ENCODE peak calls at places on chromosomes 1 and 21, in six cellular contexts. Q, R, V, X, I and Z are unnamed samples.

GRCh38 chr1:218683224-218683623 is 338.1 kb downstream of the TGFB2 start:
- DNase-seq in Q (no peak), R (no peak), V (no peak), X (no peak), I (no peak), Z (no peak)

GRCh38 chr1:102434421-102434820 is 437.7 kb upstream of the OLFM3 start:
- DNase-seq in Q (peak), R (peak), V (no peak), X (peak), I (no peak), Z (no peak)

GRCh38 chr1:55289614-55290013 is 74.5 kb upstream of the USP24 start:
- DNase-seq in Q (no peak), R (no peak), V (no peak), X (no peak), I (no peak), Z (no peak)

GRCh38 chr1:86955678-86956077 is 41.2 kb downstream of the HS2ST1 start:
- DNase-seq in Q (no peak), R (no peak), V (no peak), X (no peak), I (no peak), Z (no peak)

GRCh38 chr1:150150511-150151021 is 850 bp downstream of the PLEKHO1 start:
- DNase-seq in Q (peak), R (no peak), V (peak), X (no peak), I (peak), Z (peak)

GRCh38 chr1:203915811-203916210 is 54.4 kb downstream of the SNRPE start:
- DNase-seq in Q (no peak), R (no peak), V (no peak), X (no peak), I (no peak), Z (no peak)

GRCh38 chr1:228283476-228284147 is 75.8 kb downstream of the OBSCN start:
- DNase-seq in Q (no peak), R (peak), V (peak), X (no peak), I (peak), Z (no peak)

GRCh38 chr1:110176299-110176956 is 26.1 kb downstream of the SLC6A17 start:
- DNase-seq in Q (no peak), R (no peak), V (no peak), X (no peak), I (no peak), Z (no peak)

GRCh38 chr1:96519851-96520281 is 201.7 kb upstream of the PTBP2 start:
- DNase-seq in Q (peak), R (no peak), V (no peak), X (peak), I (peak), Z (no peak)

GRCh38 chr1:154784924-154785531 is 85.1 kb downstream of the KCNN3 start:
- DNase-seq in Q (no peak), R (peak), V (no peak), X (no peak), I (no peak), Z (no peak)

GRCh38 chr1:238340989-238341388 is 450.3 kb upstream of the ZP4 start:
- DNase-seq in Q (no peak), R (no peak), V (no peak), X (no peak), I (no peak), Z (no peak)

GRCh38 chr1:22689505-22689904 is 21.1 kb upstream of the EPHB2 start:
- DNase-seq in Q (no peak), R (peak), V (no peak), X (no peak), I (no peak), Z (no peak)

GRCh38 chr21:29230541-29231275 is 68.0 kb upstream of the BACH1 start:
- DNase-seq in Q (no peak), R (no peak), V (no peak), X (no peak), I (no peak), Z (no peak)

GRCh38 chr1:36482724-36483388 is at the start of gene CSF3R:
- DNase-seq in Q (no peak), R (no peak), V (no peak), X (no peak), I (no peak), Z (no peak)

GRCh38 chr1:154418062-154418897 is 13.1 kb downstream of the IL6R start:
- DNase-seq in Q (no peak), R (peak), V (peak), X (no peak), I (peak), Z (no peak)

GRCh38 chr1:108947871-108948525 is 15.3 kb downstream of the CLCC1 start:
- DNase-seq in Q (no peak), R (no peak), V (no peak), X (no peak), I (no peak), Z (no peak)

GRCh38 chr1:172390620-172391491 is 29.6 kb upstream of the C1orf105 start:
- DNase-seq in Q (peak), R (no peak), V (no peak), X (no peak), I (peak), Z (no peak)

GRCh38 chr1:162136760-162137537 is 67.5 kb downstream of the NOS1AP start:
- DNase-seq in Q (no peak), R (no peak), V (no peak), X (no peak), I (no peak), Z (no peak)

GRCh38 chr1:203090667-203091320 is 5.0 kb upstream of the MYOG start:
- DNase-seq in Q (no peak), R (no peak), V (no peak), X (no peak), I (no peak), Z (peak)

GRCh38 chr1:181036107-181036843 is 2.5 kb downstream of the MR1 start:
- DNase-seq in Q (no peak), R (no peak), V (no peak), X (no peak), I (no peak), Z (no peak)

GRCh38 chr1:28594661-28595411 is 2.8 kb downstream of the RAB42 start:
- DNase-seq in Q (peak), R (no peak), V (no peak), X (no peak), I (no peak), Z (no peak)

GRCh38 chr1:12031039-12031980 is 12.0 kb downstream of the MIIP start:
- DNase-seq in Q (peak), R (peak), V (no peak), X (peak), I (no peak), Z (no peak)

GRCh38 chr1:8728464-8728863 is 89.0 kb downstream of the RERE start:
- DNase-seq in Q (no peak), R (no peak), V (no peak), X (no peak), I (no peak), Z (no peak)

GRCh38 chr1:153535664-153536585 is at the start of gene S100A6:
- DNase-seq in Q (no peak), R (peak), V (peak), X (no peak), I (peak), Z (no peak)

GRCh38 chr1:17563494-17564281 is 24.2 kb downstream of the ARHGEF10L start:
- DNase-seq in Q (no peak), R (no peak), V (no peak), X (no peak), I (no peak), Z (no peak)

GRCh38 chr1:198623920-198624647 is 14.8 kb upstream of the PTPRC start:
- DNase-seq in Q (no peak), R (no peak), V (no peak), X (no peak), I (no peak), Z (no peak)

GRCh38 chr1:90475623-90476022 is 241.5 kb downstream of the BARHL2 start:
- DNase-seq in Q (no peak), R (no peak), V (no peak), X (no peak), I (no peak), Z (no peak)

GRCh38 chr1:58032621-58033073 is 513.9 kb downstream of the OMA1 start:
- DNase-seq in Q (no peak), R (no peak), V (no peak), X (no peak), I (no peak), Z (no peak)

GRCh38 chr1:17874665-17875064 is 119.5 kb downstream of the ACTL8 start:
- DNase-seq in Q (no peak), R (no peak), V (no peak), X (no peak), I (peak), Z (no peak)

GRCh38 chr21:44397431-44398031 is 44.1 kb downstream of the TRPM2 start:
- DNase-seq in Q (no peak), R (no peak), V (no peak), X (no peak), I (peak), Z (peak)

GRCh38 chr21:25732091-25732760 is 2.5 kb downstream of the ATP5PF start:
- DNase-seq in Q (no peak), R (no peak), V (no peak), X (no peak), I (no peak), Z (no peak)

GRCh38 chr1:66438062-66438970 is 95.6 kb upstream of the SGIP1 start:
- DNase-seq in Q (no peak), R (no peak), V (no peak), X (no peak), I (no peak), Z (no peak)

GRCh38 chr1:212355230-212355969 is 59.3 kb downstream of the PACC1 start:
- DNase-seq in Q (no peak), R (no peak), V (no peak), X (no peak), I (no peak), Z (no peak)

GRCh38 chr21:44953628-44954021 is 13.8 kb downstream of the SLX9 start:
- DNase-seq in Q (no peak), R (no peak), V (no peak), X (no peak), I (peak), Z (no peak)

DNA sequence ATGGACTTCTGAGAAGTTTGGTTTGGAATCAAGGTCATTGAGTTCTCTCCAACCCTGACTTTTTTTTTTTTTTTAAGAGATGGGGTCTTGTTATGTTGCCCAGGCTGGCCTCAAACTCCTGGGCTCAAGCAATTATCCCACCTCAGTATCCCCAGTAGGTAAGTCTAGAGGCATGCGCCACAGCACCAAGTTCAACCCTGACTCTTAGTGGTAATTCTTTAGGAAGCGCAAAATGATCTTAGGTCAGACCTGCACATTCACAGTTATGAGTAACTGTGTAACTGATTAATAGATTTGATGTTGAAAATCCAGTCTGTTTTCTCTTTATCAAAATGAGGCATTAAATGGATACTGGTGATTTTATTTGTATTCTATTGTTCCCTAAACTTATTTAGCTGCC is 95.9 kb downstream of the GREM2 start:
- DNase-seq in Q (no peak), R (no peak), V (no peak), X (no peak), I (no peak), Z (no peak)
- TF ChIP-seq CTCF in Q (no peak), R (no peak), V (no peak), X (no peak), I (no peak), Z (no peak)

GRCh38 chr1:83773059-83773458 is 225.9 kb downstream of the TTLL7 start:
- DNase-seq in Q (no peak), R (no peak), V (no peak), X (no peak), I (no peak), Z (no peak)
- TF ChIP-seq CTCF in Q (no peak), R (no peak), V (no peak), X (no peak), I (no peak), Z (no peak)

DNA sequence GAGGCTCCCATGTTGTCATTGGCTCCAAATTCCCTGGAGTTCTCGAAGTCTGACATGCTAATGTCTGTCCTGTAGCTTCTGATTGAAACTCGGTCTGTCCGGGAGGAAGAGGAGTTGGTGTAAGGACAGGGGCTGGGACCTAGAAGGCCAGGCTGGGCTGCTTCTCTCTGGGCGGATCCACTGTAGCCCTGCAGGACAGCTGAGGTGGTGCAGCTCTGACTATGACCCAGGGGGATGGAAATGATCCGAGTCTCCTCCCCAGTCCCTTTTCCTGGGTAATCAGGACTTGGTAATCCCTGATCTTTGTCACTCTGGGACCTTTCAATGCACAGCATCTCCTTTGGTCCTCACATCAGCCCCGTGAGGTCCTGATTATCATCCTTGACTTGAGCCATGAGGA is 10.0 kb upstream of the FCMR start:
- DNase-seq in Q (peak), R (no peak), V (no peak), X (no peak), I (no peak), Z (no peak)
- TF ChIP-seq CTCF in Q (no peak), R (no peak), V (no peak), X (no peak), I (no peak), Z (peak)

GRCh38 chr1:53362851-53363642 is 35.2 kb upstream of the LRP8 start:
- DNase-seq in Q (peak), R (no peak), V (peak), X (no peak), I (peak), Z (peak)
- TF ChIP-seq CTCF in Q (no peak), R (no peak), V (no peak), X (no peak), I (no peak), Z (no peak)

GRCh38 chr1:47624531-47624930 is 186.7 kb downstream of the FOXD2 start:
- DNase-seq in Q (no peak), R (no peak), V (no peak), X (no peak), I (no peak), Z (peak)
- TF ChIP-seq CTCF in Q (no peak), R (no peak), V (no peak), X (no peak), I (peak), Z (peak)

GRCh38 chr1:47993356-47993755 is 3.8 kb downstream of the TRABD2B start:
- DNase-seq in Q (no peak), R (no peak), V (no peak), X (no peak), I (no peak), Z (no peak)

GRCh38 chr1:47991698-47992097 is 5.5 kb downstream of the TRABD2B start:
- DNase-seq in Q (no peak), R (no peak), V (no peak), X (no peak), I (no peak), Z (no peak)

GRCh38 chr1:47990286-47990685 is 6.9 kb downstream of the TRABD2B start:
- DNase-seq in Q (no peak), R (no peak), V (no peak), X (no peak), I (no peak), Z (no peak)

GRCh38 chr1:47992720-47993119 is 4.5 kb downstream of the TRABD2B start:
- DNase-seq in Q (no peak), R (no peak), V (peak), X (no peak), I (no peak), Z (no peak)

GRCh38 chr1:47991187-47991586 is 6.0 kb downstream of the TRABD2B start:
- DNase-seq in Q (no peak), R (no peak), V (no peak), X (no peak), I (no peak), Z (no peak)
- TF ChIP-seq CTCF in Q (no peak), R (no peak), V (no peak), X (no peak), I (no peak), Z (no peak)

DNA sequence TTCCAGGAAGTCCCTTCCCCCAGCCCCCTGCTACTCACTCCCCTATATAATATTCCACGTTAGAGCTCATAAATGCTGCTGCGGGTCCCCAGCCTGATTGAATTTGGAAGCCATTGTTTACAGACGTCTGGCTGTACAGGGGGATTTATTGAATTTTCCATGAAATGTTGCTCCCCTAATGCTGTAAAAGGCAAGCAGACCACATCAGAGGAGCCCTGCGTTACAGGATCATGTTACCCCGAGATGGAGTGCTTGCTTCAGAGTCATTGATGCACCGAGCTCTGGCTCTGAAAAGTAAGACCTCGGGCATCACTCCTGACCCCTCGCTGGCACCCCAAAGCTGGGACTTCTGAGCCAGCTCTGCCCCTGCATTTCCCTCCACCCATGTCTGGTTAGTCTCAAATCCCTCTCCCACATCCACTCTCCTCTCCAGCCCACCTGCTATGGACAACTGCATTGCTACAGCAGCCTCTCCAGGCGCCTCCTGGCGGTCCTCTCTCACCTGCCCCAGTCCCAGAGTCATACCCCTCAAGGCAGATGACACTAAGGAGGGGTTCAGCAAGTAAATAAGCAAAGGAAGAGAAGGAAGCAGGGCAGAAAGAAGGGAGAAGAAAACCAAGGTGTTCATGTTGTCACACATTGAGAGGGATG is 127.8 kb downstream of the TMEM53 start:
- DNase-seq in Q (peak), R (no peak), V (no peak), X (no peak), I (no peak), Z (no peak)
- TF ChIP-seq CTCF in Q (no peak), R (no peak), V (no peak), X (no peak), I (no peak), Z (no peak)

DNA sequence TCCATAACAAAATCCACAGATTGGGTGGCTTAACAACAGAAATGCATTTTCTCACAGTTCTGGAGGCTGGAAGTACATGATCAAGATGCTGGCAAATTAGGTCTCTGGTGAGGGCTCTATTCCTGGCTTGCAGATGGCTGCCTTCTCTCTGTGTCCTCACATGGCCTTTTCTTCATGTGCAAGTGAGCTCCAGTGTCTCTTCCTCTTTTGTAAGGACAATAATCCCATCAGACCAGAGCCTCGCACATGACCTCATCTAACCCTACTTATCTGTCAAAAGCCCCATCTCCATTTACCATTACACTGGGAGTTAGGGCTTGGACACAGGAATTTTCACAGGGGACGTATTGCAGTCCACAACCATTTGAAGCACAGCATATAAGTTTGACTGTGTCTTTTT is 181.6 kb downstream of the NEGR1 start:
- DNase-seq in Q (no peak), R (no peak), V (no peak), X (no peak), I (no peak), Z (no peak)
- TF ChIP-seq CTCF in Q (no peak), R (no peak), V (no peak), X (no peak), I (no peak), Z (no peak)